ENCODE peak calls at places on chromosomes 7 and 10, in four cellular contexts. B, R, C and A are unnamed samples.

GRCh38 chr7:80230327-80230726 is 95.7 kb downstream of the GNAI1 start:
- DNase-seq in B (no peak), R (no peak), C (no peak), A (no peak)

GRCh38 chr10:13311177-13311575 is 11.3 kb upstream of the PHYH start:
- DNase-seq in B (no peak), R (no peak), C (no peak), A (no peak)

GRCh38 chr7:124497209-124497608 is 268.4 kb downstream of the GPR37 start:
- DNase-seq in B (no peak), R (no peak), C (peak), A (peak)

GRCh38 chr10:79886345-79886744 is 59.8 kb downstream of the NUTM2E start:
- DNase-seq in B (no peak), R (no peak), C (no peak), A (no peak)

GRCh38 chr10:76315240-76315639 is 883.8 kb downstream of the LRMDA start:
- DNase-seq in B (no peak), R (no peak), C (no peak), A (no peak)

GRCh38 chr7:55113760-55114541 is 95.1 kb downstream of the EGFR start:
- DNase-seq in B (no peak), R (no peak), C (no peak), A (no peak)

GRCh38 chr7:20330797-20331230 is at the start of gene ITGB8:
- DNase-seq in B (no peak), R (no peak), C (peak), A (peak)

GRCh38 chr7:31382722-31383121 is 42.2 kb upstream of the NEUROD6 start:
- DNase-seq in B (no peak), R (no peak), C (no peak), A (no peak)

GRCh38 chr10:121926669-121927360 is 1.0 kb downstream of the ATE1 start:
- DNase-seq in B (peak), R (no peak), C (peak), A (peak)

GRCh38 chr10:13294784-13295183 is 5.1 kb downstream of the PHYH start:
- DNase-seq in B (no peak), R (no peak), C (no peak), A (no peak)

GRCh38 chr7:156793334-156793733 is 99.6 kb downstream of the LMBR1 start:
- DNase-seq in B (no peak), R (no peak), C (no peak), A (no peak)

GRCh38 chr7:90621892-90622182 is 25.7 kb downstream of the CDK14 start:
- DNase-seq in B (no peak), R (peak), C (no peak), A (no peak)

GRCh38 chr10:20630092-20630643 is 266.9 kb downstream of the NEBL start:
- DNase-seq in B (no peak), R (no peak), C (no peak), A (no peak)

GRCh38 chr7:44398506-44398905 is 73.1 kb upstream of the CAMK2B start:
- DNase-seq in B (peak), R (no peak), C (peak), A (no peak)

GRCh38 chr10:61899045-61899444 is 2.5 kb upstream of the ARID5B start:
- DNase-seq in B (no peak), R (no peak), C (peak), A (peak)